ENCODE peak calls at places on chromosomes 2 and 18, in eight cellular contexts. One of them, this sample, is unnamed. For H3K4me1, the result is how much of the 10 kb centered on the place peaks cover.

GRCh38 chr2:222038086-222038802 is 260.6 kb downstream of the PAX3 start:
- DNase-seq in left ventricle myocardium inferior: no peak
- DNase-seq in tibial nerve: no peak
- DNase-seq in psoas muscle: no peak
- DNase-seq in fibroblast of lung: peak
- DNase-seq in uterus: no peak
- DNase-seq in spleen: no peak
- DNase-seq in upper lobe of right lung: no peak
- DNase-seq in this sample: peak

GRCh38 chr2:227774011-227774624 is 28.4 kb downstream of the SCYGR8 start:
- DNase-seq in fibroblast of lung: no peak
- DNase-seq in left ventricle myocardium inferior: no peak
- DNase-seq in spleen: no peak
- DNase-seq in tibial nerve: no peak
- DNase-seq in uterus: no peak
- DNase-seq in upper lobe of right lung: no peak
- DNase-seq in psoas muscle: no peak
- DNase-seq in this sample: no peak

GRCh38 chr2:203648273-203648672 is 58.2 kb upstream of the CD28 start:
- DNase-seq in uterus: no peak
- DNase-seq in spleen: no peak
- DNase-seq in psoas muscle: no peak
- DNase-seq in fibroblast of lung: peak
- DNase-seq in upper lobe of right lung: no peak
- DNase-seq in tibial nerve: no peak
- DNase-seq in left ventricle myocardium inferior: no peak
- DNase-seq in this sample: peak

GRCh38 chr18:77761332-77761731 is 511.7 kb downstream of the GALR1 start:
- DNase-seq in upper lobe of right lung: no peak
- DNase-seq in spleen: no peak
- DNase-seq in fibroblast of lung: no peak
- DNase-seq in uterus: no peak
- DNase-seq in left ventricle myocardium inferior: no peak
- DNase-seq in psoas muscle: no peak
- DNase-seq in tibial nerve: no peak
- DNase-seq in this sample: no peak

GRCh38 chr18:39494211-39494896 is 1928.8 kb upstream of the CELF4 start:
- DNase-seq in uterus: no peak
- DNase-seq in fibroblast of lung: no peak
- DNase-seq in upper lobe of right lung: no peak
- DNase-seq in left ventricle myocardium inferior: no peak
- DNase-seq in psoas muscle: no peak
- DNase-seq in tibial nerve: no peak
- DNase-seq in spleen: no peak
- DNase-seq in this sample: no peak

GRCh38 chr2:85971369-85971768 is 82.6 kb upstream of the ST3GAL5 start:
- DNase-seq in spleen: no peak
- DNase-seq in psoas muscle: no peak
- DNase-seq in tibial nerve: no peak
- DNase-seq in upper lobe of right lung: no peak
- DNase-seq in fibroblast of lung: peak
- DNase-seq in left ventricle myocardium inferior: no peak
- DNase-seq in uterus: no peak
- DNase-seq in this sample: peak

GRCh38 chr18:74488864-74489263 is 7.3 kb upstream of the CNDP2 start:
- DNase-seq in spleen: no peak
- DNase-seq in psoas muscle: no peak
- DNase-seq in upper lobe of right lung: no peak
- DNase-seq in left ventricle myocardium inferior: no peak
- DNase-seq in uterus: no peak
- DNase-seq in fibroblast of lung: no peak
- DNase-seq in tibial nerve: no peak
- DNase-seq in this sample: no peak

GRCh38 chr18:78728301-78729098 is 251.1 kb upstream of the SALL3 start:
- DNase-seq in upper lobe of right lung: peak
- DNase-seq in psoas muscle: no peak
- DNase-seq in fibroblast of lung: no peak
- DNase-seq in uterus: peak
- DNase-seq in spleen: peak
- DNase-seq in tibial nerve: no peak
- DNase-seq in left ventricle myocardium inferior: no peak
- DNase-seq in this sample: no peak

GRCh38 chr2:31735716-31736115 is 155.0 kb upstream of the SRD5A2 start:
- DNase-seq in uterus: no peak
- DNase-seq in left ventricle myocardium inferior: no peak
- DNase-seq in psoas muscle: no peak
- DNase-seq in tibial nerve: no peak
- DNase-seq in fibroblast of lung: no peak
- DNase-seq in spleen: no peak
- DNase-seq in upper lobe of right lung: no peak
- DNase-seq in this sample: no peak

GRCh38 chr2:80467262-80467811 is 162.8 kb upstream of the LRRTM1 start:
- DNase-seq in psoas muscle: no peak
- DNase-seq in uterus: no peak
- DNase-seq in tibial nerve: no peak
- DNase-seq in upper lobe of right lung: no peak
- DNase-seq in spleen: no peak
- DNase-seq in left ventricle myocardium inferior: no peak
- DNase-seq in fibroblast of lung: no peak
- DNase-seq in this sample: no peak

GRCh38 chr18:29383311-29384273 is 1206.7 kb upstream of the CDH2 start:
- DNase-seq in left ventricle myocardium inferior: no peak
- DNase-seq in upper lobe of right lung: no peak
- DNase-seq in tibial nerve: no peak
- DNase-seq in psoas muscle: no peak
- DNase-seq in spleen: no peak
- DNase-seq in uterus: no peak
- DNase-seq in fibroblast of lung: peak
- DNase-seq in this sample: no peak

GRCh38 chr2:43169987-43170732 is 56.2 kb downstream of the ZFP36L2 start:
- DNase-seq in psoas muscle: peak
- DNase-seq in spleen: peak
- DNase-seq in tibial nerve: no peak
- DNase-seq in left ventricle myocardium inferior: no peak
- DNase-seq in uterus: no peak
- DNase-seq in fibroblast of lung: no peak
- DNase-seq in upper lobe of right lung: no peak
- DNase-seq in this sample: peak

GRCh38 chr2:209648714-209649113 is 122.9 kb upstream of the UNC80 start:
- DNase-seq in tibial nerve: no peak
- DNase-seq in uterus: no peak
- DNase-seq in psoas muscle: no peak
- DNase-seq in fibroblast of lung: peak
- DNase-seq in upper lobe of right lung: no peak
- DNase-seq in left ventricle myocardium inferior: no peak
- DNase-seq in spleen: no peak
- DNase-seq in this sample: peak

GRCh38 chr2:100603945-100604633 is 41.3 kb downstream of the PDCL3 start:
- DNase-seq in fibroblast of lung: no peak
- DNase-seq in upper lobe of right lung: no peak
- DNase-seq in psoas muscle: no peak
- DNase-seq in tibial nerve: no peak
- DNase-seq in left ventricle myocardium inferior: no peak
- DNase-seq in spleen: no peak
- DNase-seq in uterus: no peak
- DNase-seq in this sample: peak

GRCh38 chr2:127216105-127216504 is 4.0 kb downstream of the CYP27C1 start:
- DNase-seq in upper lobe of right lung: no peak
- DNase-seq in uterus: no peak
- DNase-seq in tibial nerve: no peak
- DNase-seq in spleen: no peak
- DNase-seq in fibroblast of lung: no peak
- DNase-seq in psoas muscle: no peak
- DNase-seq in left ventricle myocardium inferior: no peak
- DNase-seq in this sample: no peak

GRCh38 chr2:39228413-39229209 is 15.2 kb downstream of the CDKL4 start:
- DNase-seq in psoas muscle: no peak
- DNase-seq in tibial nerve: no peak
- DNase-seq in upper lobe of right lung: no peak
- DNase-seq in spleen: no peak
- DNase-seq in fibroblast of lung: no peak
- DNase-seq in uterus: no peak
- DNase-seq in left ventricle myocardium inferior: no peak
- DNase-seq in this sample: peak

GRCh38 chr2:132701810-132702209 is 31.8 kb upstream of the LYPD1 start:
- DNase-seq in psoas muscle: no peak
- DNase-seq in left ventricle myocardium inferior: no peak
- DNase-seq in uterus: no peak
- DNase-seq in fibroblast of lung: peak
- DNase-seq in spleen: no peak
- DNase-seq in upper lobe of right lung: no peak
- DNase-seq in tibial nerve: no peak
- DNase-seq in this sample: no peak

GRCh38 chr2:169827272-169828140 is at the start of gene UBR3:
- DNase-seq in spleen: peak
- DNase-seq in uterus: peak
- DNase-seq in psoas muscle: peak
- DNase-seq in upper lobe of right lung: peak
- DNase-seq in tibial nerve: peak
- DNase-seq in left ventricle myocardium inferior: peak
- DNase-seq in fibroblast of lung: peak
- DNase-seq in this sample: peak

GRCh38 chr2:31335921-31336570 is 78.5 kb downstream of the XDH start:
- DNase-seq in psoas muscle: no peak
- DNase-seq in uterus: no peak
- DNase-seq in spleen: no peak
- DNase-seq in fibroblast of lung: peak
- DNase-seq in upper lobe of right lung: no peak
- DNase-seq in tibial nerve: no peak
- DNase-seq in left ventricle myocardium inferior: no peak
- DNase-seq in this sample: no peak

GRCh38 chr2:25545899-25546298 is 127.5 kb downstream of the DTNB start:
- DNase-seq in tibial nerve: no peak
- DNase-seq in psoas muscle: no peak
- DNase-seq in uterus: no peak
- DNase-seq in upper lobe of right lung: no peak
- DNase-seq in left ventricle myocardium inferior: no peak
- DNase-seq in spleen: no peak
- DNase-seq in fibroblast of lung: no peak
- DNase-seq in this sample: no peak

GRCh38 chr2:23563673-23564617 is 179.0 kb downstream of the KLHL29 start:
- DNase-seq in psoas muscle: peak
- DNase-seq in left ventricle myocardium inferior: peak
- DNase-seq in uterus: no peak
- DNase-seq in fibroblast of lung: peak
- DNase-seq in tibial nerve: peak
- DNase-seq in spleen: no peak
- DNase-seq in upper lobe of right lung: no peak
- DNase-seq in this sample: peak

DNA sequence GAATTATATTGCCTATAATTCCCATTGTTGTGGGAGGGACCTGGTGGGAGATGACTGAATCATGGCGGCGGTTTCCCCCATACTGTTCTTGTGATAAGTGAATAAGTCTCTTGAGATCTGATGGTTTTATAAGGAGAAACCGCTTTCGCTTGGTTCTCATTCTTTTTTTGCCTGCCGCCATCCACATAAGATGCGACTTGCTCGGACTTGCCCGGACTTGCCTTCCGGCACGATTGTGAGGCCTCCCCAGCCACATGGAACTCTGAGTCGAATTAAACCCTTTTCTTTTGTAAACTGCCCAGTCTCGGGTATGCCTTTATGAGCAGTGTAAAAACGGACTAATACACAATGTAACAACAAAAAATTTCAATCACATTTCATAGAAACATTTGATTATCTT is 115.8 kb downstream of the C2orf74 start:
- DNase-seq in left ventricle myocardium inferior: no peak
- DNase-seq in psoas muscle: no peak
- DNase-seq in tibial nerve: no peak
- DNase-seq in upper lobe of right lung: no peak
- DNase-seq in uterus: no peak
- DNase-seq in spleen: no peak
- DNase-seq in fibroblast of lung: no peak
- DNase-seq in this sample: no peak
- H3K27ac ChIP-seq in left ventricle myocardium inferior: no peak
- H3K27ac ChIP-seq in psoas muscle: no peak
- H3K27ac ChIP-seq in tibial nerve: no peak
- H3K27ac ChIP-seq in upper lobe of right lung: no peak
- H3K27ac ChIP-seq in uterus: no peak
- H3K27ac ChIP-seq in spleen: no peak
- H3K27ac ChIP-seq in fibroblast of lung: no peak
- H3K27ac ChIP-seq in this sample: no peak

DNA sequence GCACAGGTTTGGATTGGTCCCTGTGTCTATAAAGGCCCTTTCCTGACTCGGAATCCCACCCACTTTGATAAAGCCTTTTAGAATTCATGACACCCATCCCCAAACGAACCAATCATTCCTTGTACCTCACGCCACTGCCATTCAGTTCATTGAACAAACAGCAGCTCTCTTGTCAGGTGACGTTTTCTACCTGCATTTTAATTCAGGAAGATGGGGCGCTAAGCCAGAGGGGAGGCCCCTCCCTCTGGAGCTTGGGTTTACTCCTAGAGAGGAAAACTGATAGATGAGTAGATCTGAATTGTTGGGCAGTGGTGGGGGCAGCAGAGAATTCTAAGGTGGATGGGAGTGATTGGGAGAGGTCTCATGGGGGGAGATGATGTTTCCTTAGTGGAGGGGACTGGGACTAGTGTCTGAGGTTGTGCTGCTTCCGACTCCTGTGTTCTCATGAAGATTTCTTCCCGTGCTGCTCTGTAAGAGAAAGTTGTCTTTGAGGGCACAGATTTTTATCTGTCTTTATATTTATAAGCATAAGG is 9.6 kb downstream of the RRM2 start:
- DNase-seq in spleen: peak
- DNase-seq in psoas muscle: no peak
- DNase-seq in tibial nerve: no peak
- DNase-seq in fibroblast of lung: no peak
- DNase-seq in uterus: no peak
- DNase-seq in left ventricle myocardium inferior: no peak
- DNase-seq in upper lobe of right lung: no peak
- DNase-seq in this sample: no peak
- TF ChIP-seq CTCF in spleen: no peak
- TF ChIP-seq CTCF in psoas muscle: no peak
- TF ChIP-seq CTCF in tibial nerve: no peak
- TF ChIP-seq CTCF in fibroblast of lung: no peak
- TF ChIP-seq CTCF in uterus: no peak
- TF ChIP-seq CTCF in left ventricle myocardium inferior: no peak
- TF ChIP-seq CTCF in upper lobe of right lung: no peak
- TF ChIP-seq CTCF in this sample: no peak

GRCh38 chr2:96819101-96819875 is 3.2 kb downstream of the CNNM3 start:
- DNase-seq in tibial nerve: no peak
- DNase-seq in upper lobe of right lung: peak
- DNase-seq in left ventricle myocardium inferior: peak
- DNase-seq in spleen: peak
- DNase-seq in psoas muscle: no peak
- DNase-seq in uterus: no peak
- DNase-seq in fibroblast of lung: no peak
- DNase-seq in this sample: peak
- H3K4me1 ChIP-seq in tibial nerve: half or more
- H3K4me1 ChIP-seq in upper lobe of right lung: under half
- H3K4me1 ChIP-seq in left ventricle myocardium inferior: half or more
- H3K4me1 ChIP-seq in spleen: half or more
- H3K4me1 ChIP-seq in psoas muscle: half or more
- H3K4me1 ChIP-seq in uterus: under half
- H3K4me1 ChIP-seq in fibroblast of lung: under half
- H3K4me1 ChIP-seq in this sample: under half

GRCh38 chr2:213989207-213989606 is 421.6 kb upstream of the VWC2L start:
- DNase-seq in spleen: no peak
- DNase-seq in left ventricle myocardium inferior: no peak
- DNase-seq in upper lobe of right lung: no peak
- DNase-seq in psoas muscle: no peak
- DNase-seq in tibial nerve: no peak
- DNase-seq in fibroblast of lung: no peak
- DNase-seq in uterus: no peak
- DNase-seq in this sample: no peak
- H3K27ac ChIP-seq in spleen: no peak
- H3K27ac ChIP-seq in left ventricle myocardium inferior: no peak
- H3K27ac ChIP-seq in upper lobe of right lung: no peak
- H3K27ac ChIP-seq in psoas muscle: no peak
- H3K27ac ChIP-seq in tibial nerve: no peak
- H3K27ac ChIP-seq in fibroblast of lung: no peak
- H3K27ac ChIP-seq in uterus: no peak
- H3K27ac ChIP-seq in this sample: no peak

GRCh38 chr2:192749606-192750200 is 555.0 kb upstream of the TMEFF2 start:
- DNase-seq in upper lobe of right lung: no peak
- DNase-seq in spleen: no peak
- DNase-seq in fibroblast of lung: no peak
- DNase-seq in tibial nerve: no peak
- DNase-seq in left ventricle myocardium inferior: no peak
- DNase-seq in psoas muscle: no peak
- DNase-seq in uterus: no peak
- DNase-seq in this sample: peak
- TF ChIP-seq CTCF in upper lobe of right lung: no peak
- TF ChIP-seq CTCF in spleen: no peak
- TF ChIP-seq CTCF in fibroblast of lung: no peak
- TF ChIP-seq CTCF in tibial nerve: no peak
- TF ChIP-seq CTCF in left ventricle myocardium inferior: no peak
- TF ChIP-seq CTCF in psoas muscle: no peak
- TF ChIP-seq CTCF in uterus: no peak
- TF ChIP-seq CTCF in this sample: no peak

This sample was measured in cardiac muscle cell.